ENCODE peak calls at places on chromosome 3, in seven cellular contexts. R is GM12878, X is SK-N-SH, H is K562, Q is H1, P is HCT116, Y is HepG2. F is an unnamed sample.
A peak's percentile ranks its signal among the peaks of the same experiment; 100 is the strongest.

GRCh38 chr3:159187232-159187631 is 385.4 kb downstream of the MFSD1 start:
- DNase-seq in Q (no peak), H (no peak), R (no peak), P (no peak), X (no peak), Y (no peak), F (no peak)

GRCh38 chr3:73710340-73710739 is 85.6 kb upstream of the PDZRN3 start:
- DNase-seq in R (no peak), P (no peak), Y (no peak), H (no peak), Q (no peak), X (no peak), F (no peak)

GRCh38 chr3:134910026-134910425 is 115.0 kb downstream of the EPHB1 start:
- DNase-seq in P (no peak), H (no peak), Y (no peak), Q (no peak), R (no peak), X (no peak), F (no peak)

GRCh38 chr3:45701167-45701867 is 12.1 kb downstream of the SACM1L start:
- DNase-seq in Q (peak; percentile 27), Y (no peak), X (no peak), P (no peak), H (no peak), R (no peak), F (no peak)

GRCh38 chr3:11635671-11636371 is 7.9 kb downstream of the VGLL4 start:
- DNase-seq in X (no peak), P (no peak), H (no peak), R (no peak), Y (no peak), Q (no peak), F (no peak)

GRCh38 chr3:33810545-33810944 is 12.1 kb downstream of the PDCD6IP start:
- DNase-seq in Y (peak; percentile 38), X (no peak), P (no peak), H (no peak), R (no peak), Q (no peak), F (no peak)

GRCh38 chr3:84125201-84125721 is 833.5 kb upstream of the CADM2 start:
- DNase-seq in Q (no peak), P (no peak), H (no peak), Y (no peak), R (no peak), X (peak; percentile 2), F (no peak)

GRCh38 chr3:148950806-148951205 is 40.5 kb upstream of the GYG1 start:
- DNase-seq in Y (peak; percentile 16), Q (no peak), R (no peak), X (no peak), P (peak; percentile 15), H (no peak), F (peak; percentile 38)

GRCh38 chr3:132803889-132804288 is 81.7 kb upstream of the NPHP3 start:
- DNase-seq in Y (no peak), X (peak; percentile 9), Q (peak; percentile 15), R (no peak), P (no peak), H (no peak), F (no peak)

GRCh38 chr3:23668430-23668904 is 137.3 kb upstream of the UBE2E1 start:
- DNase-seq in Q (no peak), R (no peak), X (no peak), P (peak; percentile 95), Y (no peak), H (no peak), F (no peak)

GRCh38 chr3:13346481-13347389 is 73.4 kb downstream of the NUP210 start:
- DNase-seq in X (peak; percentile 52), Q (no peak), H (no peak), Y (no peak), P (no peak), R (no peak), F (peak; percentile 44)

GRCh38 chr3:149352556-149352955 is 19.1 kb upstream of the TM4SF18 start:
- DNase-seq in Y (peak; percentile 67), X (peak; percentile 62), H (peak; percentile 62), R (no peak), P (peak; percentile 75), Q (peak; percentile 66), F (peak; percentile 46)

GRCh38 chr3:187567741-187568140 is 102.5 kb downstream of the SST start:
- DNase-seq in X (no peak), Q (no peak), Y (peak; percentile 7), P (no peak), R (no peak), H (no peak), F (no peak)

GRCh38 chr3:126926684-126927404 is 56.1 kb upstream of the PLXNA1 start:
- DNase-seq in R (no peak), P (peak; percentile 19), Q (no peak), X (no peak), Y (no peak), H (peak; percentile 40), F (no peak)

GRCh38 chr3:67657192-67657591 is 2.8 kb upstream of the SUCLG2 start:
- DNase-seq in R (no peak), P (no peak), Q (no peak), X (no peak), Y (no peak), H (no peak), F (no peak)

GRCh38 chr3:42660131-42660715 is 6.7 kb downstream of the ZBTB47 start:
- DNase-seq in H (no peak), P (no peak), R (no peak), Q (no peak), X (no peak), Y (no peak), F (no peak)

GRCh38 chr3:50971487-50971924 is 296.8 kb downstream of the DOCK3 start:
- DNase-seq in Q (no peak), H (peak; percentile 42), X (peak; percentile 51), R (no peak), P (peak; percentile 73), Y (peak; percentile 68), F (peak; percentile 70)

GRCh38 chr3:100780223-100780622 is 70.9 kb downstream of the TFG start:
- DNase-seq in Y (no peak), Q (no peak), X (no peak), R (no peak), H (no peak), P (no peak), F (no peak)

GRCh38 chr3:100779475-100779874 is 70.2 kb downstream of the TFG start:
- DNase-seq in R (no peak), Q (no peak), Y (no peak), P (no peak), X (no peak), H (no peak), F (no peak)

GRCh38 chr3:100782359-100782758 is 73.1 kb downstream of the TFG start:
- DNase-seq in P (no peak), R (no peak), Y (no peak), X (no peak), H (no peak), Q (no peak), F (no peak)

GRCh38 chr3:100782906-100783305 is 73.6 kb downstream of the TFG start:
- DNase-seq in H (no peak), R (no peak), X (no peak), Q (no peak), P (no peak), Y (no peak), F (no peak)

DNA sequence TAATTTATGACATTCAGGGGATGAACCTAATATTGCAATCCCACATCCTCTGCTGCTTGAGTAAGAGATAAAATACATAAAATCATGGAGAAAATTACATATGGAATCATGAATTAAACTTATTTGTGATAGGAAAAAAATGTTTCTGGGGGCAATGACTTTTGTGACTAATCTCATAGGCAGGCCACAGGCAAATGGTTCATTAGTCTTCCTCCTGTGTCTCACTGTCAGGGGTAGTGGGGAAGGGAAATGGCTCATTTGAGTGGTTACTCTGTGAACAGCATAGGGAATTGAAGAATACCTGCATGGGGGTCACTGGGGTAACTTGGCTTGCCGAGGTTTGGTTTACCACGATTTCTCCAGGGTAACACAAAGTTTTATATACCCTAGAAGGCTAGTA is 72.0 kb downstream of the TFG start:
- DNase-seq in Q (no peak), X (no peak), Y (no peak), H (no peak), P (no peak), R (no peak), F (no peak)
- TF ChIP-seq JUND in Q (no peak), X (no peak), Y (no peak), H (no peak), P (no peak), R (no peak), F (no peak)

DNA sequence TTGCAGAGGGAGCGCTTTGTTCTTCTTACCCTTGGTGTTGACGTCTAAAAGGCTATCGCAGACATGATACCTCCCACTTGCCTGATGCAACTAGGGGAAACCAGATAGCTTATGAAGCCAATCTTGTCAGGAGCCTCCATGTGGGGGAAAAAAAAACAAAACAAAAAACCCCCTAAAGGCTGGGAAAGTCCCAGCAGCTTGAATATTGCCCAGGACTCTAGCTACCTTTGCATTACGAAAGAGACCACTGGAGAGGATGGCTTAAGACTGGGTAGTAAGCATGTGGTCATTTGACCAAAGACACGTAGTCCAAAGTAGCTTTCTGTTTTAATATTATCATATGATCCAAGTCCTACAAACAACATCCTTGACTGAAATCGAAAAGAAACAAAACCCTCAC is 120.7 kb upstream of the WNT5A start:
- DNase-seq in H (no peak), Y (no peak), P (no peak), Q (no peak), X (no peak), R (peak; percentile 91), F (no peak)
- TF ChIP-seq JUND in H (no peak), Y (no peak), P (no peak), Q (no peak), X (no peak), R (no peak), F (no peak)

DNA sequence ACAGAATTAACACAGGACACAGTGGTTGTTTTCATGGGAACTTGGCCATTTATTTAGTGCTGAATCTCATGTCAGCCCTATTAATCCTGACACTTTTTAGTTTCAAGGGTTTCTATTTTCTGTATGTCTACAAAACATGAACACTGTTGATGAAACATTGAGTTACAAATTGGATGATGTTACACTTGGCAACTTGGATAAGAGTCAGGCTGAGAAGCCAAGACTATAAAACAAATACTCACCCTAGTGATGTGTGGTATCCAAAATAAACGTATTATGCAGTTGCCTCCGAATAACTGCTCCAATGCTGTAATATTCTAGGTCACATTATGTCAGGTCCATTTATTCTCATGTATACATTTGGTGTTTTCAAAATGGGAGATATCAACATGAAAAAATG is 349.6 kb downstream of the ZIC1 start:
- DNase-seq in Y (no peak), P (no peak), H (no peak), Q (no peak), X (no peak), R (no peak), F (no peak)
- TF ChIP-seq JUND in Y (no peak), P (no peak), H (no peak), Q (no peak), X (no peak), R (no peak), F (no peak)

DNA sequence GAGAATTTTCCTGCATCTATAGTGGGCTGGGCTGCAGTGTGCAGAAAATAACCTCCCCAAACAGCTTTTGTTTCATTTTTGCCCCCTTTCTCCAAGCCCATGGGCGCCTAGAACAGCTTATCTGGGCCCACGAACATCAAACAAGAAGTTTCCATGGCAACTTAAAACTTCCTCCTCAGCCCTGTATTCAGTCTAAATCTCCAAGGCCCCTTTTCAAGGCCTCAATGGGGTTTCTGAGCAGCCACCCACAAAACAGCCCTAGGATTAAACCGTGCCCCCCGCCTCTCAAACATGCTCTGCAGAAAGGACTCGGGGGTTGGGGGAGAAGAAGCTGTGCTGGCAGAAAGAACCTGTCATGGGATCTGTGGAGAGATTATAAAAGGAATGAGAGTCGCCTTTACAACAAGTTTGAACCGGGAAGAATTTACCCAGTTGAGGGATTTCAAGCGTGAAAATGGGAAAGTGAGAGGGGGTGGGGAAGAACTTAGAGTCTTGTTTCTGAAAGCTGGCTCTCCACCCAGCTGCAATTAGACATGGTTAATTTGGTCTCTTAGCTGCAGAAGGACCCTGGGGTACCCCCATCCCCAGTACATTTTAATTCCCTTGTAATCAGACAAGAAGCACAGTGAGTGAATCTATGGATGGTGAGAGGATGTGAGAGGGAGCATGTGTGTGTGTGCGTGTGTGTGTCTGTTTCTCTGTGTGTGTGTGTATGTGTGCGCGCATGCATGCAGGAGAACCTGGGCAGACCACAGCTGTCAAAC is 4.3 kb upstream of the FAM107A start:
- DNase-seq in R (no peak), Y (no peak), P (no peak), X (no peak), H (no peak), Q (no peak), F (no peak)
- TF ChIP-seq JUND in R (no peak), Y (no peak), P (no peak), X (no peak), H (no peak), Q (no peak), F (no peak)

F was measured in T47D.